ENCODE peak calls at places on chromosomes 1 and 21, in ten cellular contexts. One of them, this sample, is unnamed.

GRCh38 chr1:48089356-48089891 is 92.2 kb upstream of the TRABD2B start:
- DNase-seq in GDM1: no peak
- DNase-seq in pancreas: no peak
- DNase-seq in tibial artery: no peak
- DNase-seq in spleen: no peak
- DNase-seq in iris pigment epithelial cell: no peak
- DNase-seq in GM23338: no peak
- DNase-seq in Calu3: no peak
- DNase-seq in progenitor cell of endocrine pancreas: no peak
- DNase-seq in AG09309: no peak
- DNase-seq in this sample: no peak

GRCh38 chr21:45765375-45765774 is 121.8 kb downstream of the PCBP3 start:
- DNase-seq in tibial artery: no peak
- DNase-seq in Calu3: no peak
- DNase-seq in pancreas: no peak
- DNase-seq in spleen: peak; percentile 53
- DNase-seq in GM23338: no peak
- DNase-seq in GDM1: no peak
- DNase-seq in progenitor cell of endocrine pancreas: no peak
- DNase-seq in iris pigment epithelial cell: no peak
- DNase-seq in AG09309: no peak
- DNase-seq in this sample: no peak

GRCh38 chr1:178490136-178490535 is 6.6 kb downstream of the CLEC20A start:
- DNase-seq in pancreas: no peak
- DNase-seq in GDM1: no peak
- DNase-seq in spleen: no peak
- DNase-seq in tibial artery: peak; percentile 42
- DNase-seq in AG09309: no peak
- DNase-seq in progenitor cell of endocrine pancreas: no peak
- DNase-seq in iris pigment epithelial cell: no peak
- DNase-seq in GM23338: no peak
- DNase-seq in Calu3: no peak
- DNase-seq in this sample: no peak

GRCh38 chr21:38377165-38378093 is 120.6 kb downstream of the KCNJ15 start:
- DNase-seq in tibial artery: no peak
- DNase-seq in pancreas: no peak
- DNase-seq in GDM1: no peak
- DNase-seq in progenitor cell of endocrine pancreas: no peak
- DNase-seq in Calu3: no peak
- DNase-seq in GM23338: no peak
- DNase-seq in iris pigment epithelial cell: no peak
- DNase-seq in spleen: no peak
- DNase-seq in AG09309: no peak
- DNase-seq in this sample: no peak

GRCh38 chr21:14880922-14881321 is 183.9 kb downstream of the NRIP1 start:
- DNase-seq in Calu3: no peak
- DNase-seq in spleen: no peak
- DNase-seq in pancreas: no peak
- DNase-seq in AG09309: peak; percentile 64
- DNase-seq in GM23338: no peak
- DNase-seq in GDM1: no peak
- DNase-seq in progenitor cell of endocrine pancreas: no peak
- DNase-seq in tibial artery: no peak
- DNase-seq in iris pigment epithelial cell: peak; percentile 88
- DNase-seq in this sample: no peak

GRCh38 chr1:112716133-112716720 is 1.1 kb upstream of the PPM1J start:
- DNase-seq in progenitor cell of endocrine pancreas: peak; percentile 87
- DNase-seq in GM23338: peak; percentile 97
- DNase-seq in spleen: peak; percentile 94
- DNase-seq in GDM1: peak; percentile 74
- DNase-seq in iris pigment epithelial cell: peak; percentile 88
- DNase-seq in Calu3: peak; percentile 85
- DNase-seq in tibial artery: peak; percentile 91
- DNase-seq in AG09309: peak; percentile 70
- DNase-seq in pancreas: peak; percentile 84
- DNase-seq in this sample: no peak

GRCh38 chr1:174206148-174206826 is 47.0 kb downstream of the RABGAP1L start:
- DNase-seq in spleen: no peak
- DNase-seq in iris pigment epithelial cell: no peak
- DNase-seq in GM23338: no peak
- DNase-seq in Calu3: no peak
- DNase-seq in pancreas: no peak
- DNase-seq in GDM1: no peak
- DNase-seq in progenitor cell of endocrine pancreas: no peak
- DNase-seq in tibial artery: no peak
- DNase-seq in AG09309: no peak
- DNase-seq in this sample: no peak

GRCh38 chr1:161887724-161888287 is 121.7 kb downstream of the ATF6 start:
- DNase-seq in Calu3: no peak
- DNase-seq in GM23338: no peak
- DNase-seq in pancreas: no peak
- DNase-seq in GDM1: no peak
- DNase-seq in tibial artery: no peak
- DNase-seq in spleen: no peak
- DNase-seq in AG09309: no peak
- DNase-seq in iris pigment epithelial cell: no peak
- DNase-seq in progenitor cell of endocrine pancreas: no peak
- DNase-seq in this sample: no peak

GRCh38 chr1:163320891-163321290 is 863 bp upstream of the NUF2 start:
- DNase-seq in pancreas: no peak
- DNase-seq in GM23338: peak; percentile 83
- DNase-seq in tibial artery: no peak
- DNase-seq in spleen: no peak
- DNase-seq in iris pigment epithelial cell: no peak
- DNase-seq in AG09309: no peak
- DNase-seq in GDM1: no peak
- DNase-seq in Calu3: no peak
- DNase-seq in progenitor cell of endocrine pancreas: no peak
- DNase-seq in this sample: no peak

GRCh38 chr1:93734999-93735398 is 53.4 kb upstream of the BCAR3 start:
- DNase-seq in iris pigment epithelial cell: peak; percentile 25
- DNase-seq in pancreas: no peak
- DNase-seq in spleen: no peak
- DNase-seq in progenitor cell of endocrine pancreas: no peak
- DNase-seq in GM23338: peak; percentile 32
- DNase-seq in AG09309: no peak
- DNase-seq in tibial artery: no peak
- DNase-seq in Calu3: peak; percentile 22
- DNase-seq in GDM1: no peak
- DNase-seq in this sample: no peak

GRCh38 chr1:119327436-119328155 is 41.0 kb upstream of the HAO2 start:
- DNase-seq in GM23338: peak; percentile 78
- DNase-seq in progenitor cell of endocrine pancreas: peak; percentile 15
- DNase-seq in Calu3: peak; percentile 54
- DNase-seq in spleen: peak; percentile 78
- DNase-seq in AG09309: peak; percentile 7
- DNase-seq in iris pigment epithelial cell: peak; percentile 22
- DNase-seq in tibial artery: no peak
- DNase-seq in pancreas: no peak
- DNase-seq in GDM1: no peak
- DNase-seq in this sample: no peak

GRCh38 chr1:168786476-168787330 is 57.7 kb upstream of the DPT start:
- DNase-seq in GDM1: no peak
- DNase-seq in progenitor cell of endocrine pancreas: no peak
- DNase-seq in tibial artery: no peak
- DNase-seq in AG09309: no peak
- DNase-seq in pancreas: no peak
- DNase-seq in iris pigment epithelial cell: peak; percentile 6
- DNase-seq in Calu3: no peak
- DNase-seq in GM23338: no peak
- DNase-seq in spleen: no peak
- DNase-seq in this sample: no peak

GRCh38 chr1:200042437-200043329 is 15.2 kb downstream of the NR5A2 start:
- DNase-seq in GM23338: peak; percentile 71
- DNase-seq in pancreas: peak; percentile 77
- DNase-seq in GDM1: no peak
- DNase-seq in tibial artery: no peak
- DNase-seq in iris pigment epithelial cell: peak; percentile 51
- DNase-seq in progenitor cell of endocrine pancreas: no peak
- DNase-seq in AG09309: no peak
- DNase-seq in spleen: no peak
- DNase-seq in Calu3: peak; percentile 30
- DNase-seq in this sample: no peak

GRCh38 chr1:206041640-206042039 is 11.3 kb upstream of the RHEX start:
- DNase-seq in progenitor cell of endocrine pancreas: no peak
- DNase-seq in GDM1: no peak
- DNase-seq in AG09309: no peak
- DNase-seq in Calu3: peak; percentile 65
- DNase-seq in spleen: peak; percentile 89
- DNase-seq in iris pigment epithelial cell: no peak
- DNase-seq in tibial artery: no peak
- DNase-seq in GM23338: peak; percentile 62
- DNase-seq in pancreas: no peak
- DNase-seq in this sample: no peak

GRCh38 chr1:75543705-75544104 is 67.2 kb downstream of the SLC44A5 start:
- DNase-seq in GM23338: no peak
- DNase-seq in pancreas: no peak
- DNase-seq in iris pigment epithelial cell: no peak
- DNase-seq in progenitor cell of endocrine pancreas: no peak
- DNase-seq in tibial artery: no peak
- DNase-seq in Calu3: no peak
- DNase-seq in spleen: no peak
- DNase-seq in GDM1: no peak
- DNase-seq in AG09309: no peak
- DNase-seq in this sample: no peak

GRCh38 chr21:45831991-45832740 is 149.4 kb upstream of the COL6A1 start:
- DNase-seq in tibial artery: no peak
- DNase-seq in GDM1: no peak
- DNase-seq in spleen: no peak
- DNase-seq in GM23338: no peak
- DNase-seq in pancreas: no peak
- DNase-seq in Calu3: no peak
- DNase-seq in progenitor cell of endocrine pancreas: no peak
- DNase-seq in AG09309: no peak
- DNase-seq in iris pigment epithelial cell: peak; percentile 44
- DNase-seq in this sample: no peak

GRCh38 chr1:93324486-93325464 is 20.9 kb upstream of the DR1 start:
- DNase-seq in Calu3: peak; percentile 15
- DNase-seq in spleen: no peak
- DNase-seq in progenitor cell of endocrine pancreas: no peak
- DNase-seq in AG09309: peak; percentile 61
- DNase-seq in GDM1: no peak
- DNase-seq in iris pigment epithelial cell: peak; percentile 84
- DNase-seq in tibial artery: no peak
- DNase-seq in pancreas: no peak
- DNase-seq in GM23338: no peak
- DNase-seq in this sample: no peak

GRCh38 chr1:116777831-116778830 is 23.9 kb downstream of the CD2 start:
- DNase-seq in progenitor cell of endocrine pancreas: no peak
- DNase-seq in GM23338: peak; percentile 9
- DNase-seq in Calu3: peak; percentile 15
- DNase-seq in spleen: no peak
- DNase-seq in iris pigment epithelial cell: peak; percentile 69
- DNase-seq in AG09309: peak; percentile 62
- DNase-seq in GDM1: no peak
- DNase-seq in pancreas: no peak
- DNase-seq in tibial artery: no peak
- DNase-seq in this sample: no peak

GRCh38 chr1:5720045-5720444 is 272.2 kb downstream of the NPHP4 start:
- DNase-seq in pancreas: no peak
- DNase-seq in GM23338: no peak
- DNase-seq in AG09309: no peak
- DNase-seq in spleen: peak; percentile 40
- DNase-seq in Calu3: no peak
- DNase-seq in iris pigment epithelial cell: no peak
- DNase-seq in GDM1: no peak
- DNase-seq in progenitor cell of endocrine pancreas: no peak
- DNase-seq in tibial artery: peak; percentile 37
- DNase-seq in this sample: no peak

GRCh38 chr1:40802078-40803075 is 18.8 kb downstream of the KCNQ4 start:
- DNase-seq in progenitor cell of endocrine pancreas: peak; percentile 50
- DNase-seq in spleen: peak; percentile 95
- DNase-seq in AG09309: peak; percentile 5
- DNase-seq in iris pigment epithelial cell: peak; percentile 82
- DNase-seq in Calu3: peak; percentile 74
- DNase-seq in GDM1: no peak
- DNase-seq in GM23338: peak; percentile 97
- DNase-seq in tibial artery: peak; percentile 93
- DNase-seq in pancreas: peak; percentile 84
- DNase-seq in this sample: peak; percentile 28

GRCh38 chr1:225882699-225883615 is 777 bp upstream of the TMEM63A start:
- DNase-seq in spleen: peak; percentile 90
- DNase-seq in tibial artery: peak; percentile 83
- DNase-seq in GM23338: peak; percentile 65
- DNase-seq in Calu3: peak; percentile 57
- DNase-seq in iris pigment epithelial cell: peak; percentile 55
- DNase-seq in progenitor cell of endocrine pancreas: peak; percentile 37
- DNase-seq in pancreas: peak; percentile 67
- DNase-seq in GDM1: no peak
- DNase-seq in AG09309: no peak
- DNase-seq in this sample: no peak

GRCh38 chr1:214494706-214495105 is 56.7 kb downstream of the PTPN14 start:
- DNase-seq in Calu3: peak; percentile 23
- DNase-seq in pancreas: no peak
- DNase-seq in progenitor cell of endocrine pancreas: no peak
- DNase-seq in GDM1: no peak
- DNase-seq in tibial artery: no peak
- DNase-seq in iris pigment epithelial cell: peak; percentile 55
- DNase-seq in spleen: no peak
- DNase-seq in GM23338: no peak
- DNase-seq in AG09309: no peak
- DNase-seq in this sample: no peak

GRCh38 chr1:202210370-202210769 is 16.8 kb downstream of the LGR6 start:
- DNase-seq in iris pigment epithelial cell: peak; percentile 42
- DNase-seq in spleen: no peak
- DNase-seq in GM23338: peak; percentile 53
- DNase-seq in GDM1: no peak
- DNase-seq in pancreas: no peak
- DNase-seq in AG09309: no peak
- DNase-seq in tibial artery: no peak
- DNase-seq in Calu3: peak; percentile 54
- DNase-seq in progenitor cell of endocrine pancreas: no peak
- DNase-seq in this sample: no peak

GRCh38 chr1:227317541-227318002 is 720 bp downstream of the CDC42BPA start:
- DNase-seq in AG09309: no peak
- DNase-seq in Calu3: peak; percentile 61
- DNase-seq in pancreas: peak; percentile 55
- DNase-seq in GM23338: peak; percentile 82
- DNase-seq in progenitor cell of endocrine pancreas: peak; percentile 45
- DNase-seq in GDM1: no peak
- DNase-seq in iris pigment epithelial cell: peak; percentile 60
- DNase-seq in spleen: no peak
- DNase-seq in tibial artery: peak; percentile 71
- DNase-seq in this sample: no peak

GRCh38 chr21:14056771-14057191 is 154.0 kb downstream of the LIPI start:
- DNase-seq in GDM1: no peak
- DNase-seq in pancreas: no peak
- DNase-seq in spleen: peak; percentile 67
- DNase-seq in iris pigment epithelial cell: no peak
- DNase-seq in tibial artery: no peak
- DNase-seq in GM23338: no peak
- DNase-seq in Calu3: no peak
- DNase-seq in AG09309: no peak
- DNase-seq in progenitor cell of endocrine pancreas: no peak
- DNase-seq in this sample: no peak

GRCh38 chr1:9787702-9788101 is 36.1 kb downstream of the CLSTN1 start:
- DNase-seq in Calu3: no peak
- DNase-seq in pancreas: no peak
- DNase-seq in GDM1: no peak
- DNase-seq in iris pigment epithelial cell: no peak
- DNase-seq in GM23338: no peak
- DNase-seq in spleen: no peak
- DNase-seq in progenitor cell of endocrine pancreas: no peak
- DNase-seq in tibial artery: no peak
- DNase-seq in AG09309: no peak
- DNase-seq in this sample: no peak

GRCh38 chr1:25581764-25582163 is 34.8 kb upstream of the MAN1C1 start:
- DNase-seq in GDM1: no peak
- DNase-seq in Calu3: no peak
- DNase-seq in tibial artery: no peak
- DNase-seq in AG09309: no peak
- DNase-seq in iris pigment epithelial cell: no peak
- DNase-seq in progenitor cell of endocrine pancreas: no peak
- DNase-seq in GM23338: no peak
- DNase-seq in spleen: peak; percentile 59
- DNase-seq in pancreas: no peak
- DNase-seq in this sample: no peak

GRCh38 chr1:245153645-245154428 is 948 bp upstream of the KIF26B start:
- DNase-seq in iris pigment epithelial cell: peak; percentile 34
- DNase-seq in GM23338: peak; percentile 41
- DNase-seq in tibial artery: peak; percentile 62
- DNase-seq in spleen: peak; percentile 82
- DNase-seq in GDM1: no peak
- DNase-seq in pancreas: no peak
- DNase-seq in Calu3: peak; percentile 23
- DNase-seq in progenitor cell of endocrine pancreas: peak; percentile 34
- DNase-seq in AG09309: no peak
- DNase-seq in this sample: no peak